ENCODE peak calls at places on chromosomes 7 and 10, in nine cellular contexts. Z is CD4-positive, CD25-positive, alpha-beta regulatory T cell; L is lower lobe of right lung; Q is transverse colon; T is psoas muscle; V is heart left ventricle; K is hepatocyte; P is A549; X is upper lobe of right lung. N is an unnamed sample. For H3K4me1, the result is how much of the 10 kb centered on the place peaks cover.

GRCh38 chr10:70255329-70256299 is 22.4 kb upstream of the PPA1 start:
- DNase-seq in Z (peak), L (peak), Q (peak), T (peak), V (no peak), K (no peak), P (no peak), X (no peak), N (no peak)

GRCh38 chr7:116621649-116622048 is 50.3 kb upstream of the MET start:
- DNase-seq in Z (no peak), L (no peak), Q (no peak), T (no peak), V (no peak), K (no peak), P (no peak), X (no peak), N (no peak)

GRCh38 chr10:21130683-21131442 is 233.8 kb upstream of the NEBL start:
- DNase-seq in Z (no peak), L (no peak), Q (no peak), T (no peak), V (no peak), K (no peak), P (no peak), X (no peak), N (no peak)

GRCh38 chr7:137634356-137634755 is 212.4 kb downstream of the DGKI start:
- DNase-seq in Z (no peak), L (no peak), Q (no peak), T (no peak), V (no peak), K (no peak), P (no peak), X (no peak), N (no peak)

GRCh38 chr7:15977663-15978062 is 291.2 kb upstream of the MEOX2 start:
- DNase-seq in Z (no peak), L (no peak), Q (no peak), T (no peak), V (no peak), K (no peak), P (no peak), X (no peak), N (no peak)

GRCh38 chr10:121526801-121527221 is 71.4 kb downstream of the FGFR2 start:
- DNase-seq in Z (no peak), L (no peak), Q (no peak), T (no peak), V (no peak), K (no peak), P (no peak), X (no peak), N (no peak)

GRCh38 chr10:131979821-131980270 is 1.9 kb downstream of the BNIP3 start:
- DNase-seq in Z (no peak), L (no peak), Q (no peak), T (peak), V (peak), K (peak), P (no peak), X (no peak), N (peak)

GRCh38 chr7:50590535-50590934 is 25.3 kb upstream of the DDC start:
- DNase-seq in Z (no peak), L (no peak), Q (no peak), T (no peak), V (no peak), K (no peak), P (no peak), X (no peak), N (no peak)

GRCh38 chr7:73520673-73521635 is 1.1 kb downstream of the BAZ1B start:
- DNase-seq in Z (peak), L (peak), Q (no peak), T (no peak), V (no peak), K (peak), P (peak), X (no peak), N (peak)

GRCh38 chr7:76423666-76424412 is 911 bp upstream of the ZP3 start:
- DNase-seq in Z (no peak), L (no peak), Q (no peak), T (no peak), V (no peak), K (peak), P (no peak), X (no peak), N (no peak)

GRCh38 chr7:100863406-100863950 is 3.7 kb upstream of the TRIP6 start:
- DNase-seq in Z (no peak), L (no peak), Q (no peak), T (no peak), V (no peak), K (no peak), P (no peak), X (no peak), N (peak)

GRCh38 chr10:58436071-58436470 is 50.9 kb downstream of the TFAM start:
- DNase-seq in Z (peak), L (no peak), Q (no peak), T (no peak), V (no peak), K (no peak), P (peak), X (no peak), N (no peak)

GRCh38 chr10:113165643-113166042 is 215.6 kb downstream of the TCF7L2 start:
- DNase-seq in Z (no peak), L (no peak), Q (no peak), T (no peak), V (no peak), K (no peak), P (no peak), X (no peak), N (no peak)

GRCh38 chr10:11282156-11282555 is 264.5 kb downstream of the CELF2 start:
- DNase-seq in Z (no peak), L (no peak), Q (no peak), T (no peak), V (no peak), K (no peak), P (no peak), X (no peak), N (no peak)

GRCh38 chr10:107103174-107104025 is 61.1 kb downstream of the SORCS1 start:
- DNase-seq in Z (no peak), L (no peak), Q (peak), T (no peak), V (no peak), K (no peak), P (no peak), X (no peak), N (no peak)

GRCh38 chr10:8073696-8074416 is 19.4 kb downstream of the GATA3 start:
- DNase-seq in Z (no peak), L (no peak), Q (no peak), T (no peak), V (no peak), K (no peak), P (no peak), X (no peak), N (no peak)

GRCh38 chr10:43124574-43125273 is 13.5 kb upstream of the CSGALNACT2 start:
- DNase-seq in Z (no peak), L (no peak), Q (peak), T (no peak), V (no peak), K (no peak), P (no peak), X (no peak), N (no peak)

GRCh38 chr10:124966008-124966407 is 24.1 kb downstream of the ZRANB1 start:
- DNase-seq in Z (no peak), L (no peak), Q (no peak), T (no peak), V (no peak), K (no peak), P (no peak), X (no peak), N (no peak)

GRCh38 chr7:7798510-7798909 is 80.1 kb upstream of the RPA3 start:
- DNase-seq in Z (no peak), L (no peak), Q (no peak), T (no peak), V (no peak), K (no peak), P (no peak), X (no peak), N (no peak)

GRCh38 chr7:32536585-32536984 is 41.3 kb downstream of the AVL9 start:
- DNase-seq in Z (no peak), L (no peak), Q (no peak), T (no peak), V (no peak), K (no peak), P (peak), X (no peak), N (no peak)

GRCh38 chr10:62584726-62585125 is 210.6 kb downstream of the ZNF365 start:
- DNase-seq in Z (no peak), L (no peak), Q (no peak), T (no peak), V (no peak), K (no peak), P (no peak), X (no peak), N (no peak)

GRCh38 chr7:44982535-44982923 is 3.7 kb upstream of the MYO1G start:
- DNase-seq in Z (no peak), L (no peak), Q (no peak), T (no peak), V (no peak), K (no peak), P (no peak), X (no peak), N (no peak)

GRCh38 chr10:52883996-52884871 is 111.7 kb upstream of the MBL2 start:
- DNase-seq in Z (peak), L (no peak), Q (no peak), T (no peak), V (no peak), K (peak), P (peak), X (no peak), N (no peak)

GRCh38 chr7:88835147-88835728 is 39.7 kb upstream of the TEX47 start:
- DNase-seq in Z (peak), L (no peak), Q (no peak), T (no peak), V (no peak), K (peak), P (peak), X (no peak), N (no peak)

GRCh38 chr10:116866987-116867595 is 17.8 kb downstream of the ENO4 start:
- DNase-seq in Z (no peak), L (no peak), Q (no peak), T (no peak), V (no peak), K (no peak), P (no peak), X (no peak), N (no peak)

GRCh38 chr7:77687747-77688144 is 8.5 kb upstream of the RSBN1L start:
- DNase-seq in Z (peak), L (no peak), Q (no peak), T (no peak), V (no peak), K (no peak), P (no peak), X (no peak), N (peak)

GRCh38 chr10:114393482-114393881 is 10.8 kb downstream of the AFAP1L2 start:
- DNase-seq in Z (no peak), L (no peak), Q (no peak), T (no peak), V (no peak), K (no peak), P (no peak), X (no peak), N (no peak)

GRCh38 chr7:5526190-5527037 is 102.8 kb upstream of the TNRC18 start:
- DNase-seq in Z (peak), L (no peak), Q (peak), T (no peak), V (peak), K (peak), P (peak), X (no peak), N (peak)

GRCh38 chr10:72027498-72027897 is 60.9 kb downstream of the SPOCK2 start:
- DNase-seq in Z (no peak), L (no peak), Q (peak), T (no peak), V (no peak), K (peak), P (no peak), X (no peak), N (no peak)

GRCh38 chr7:30931161-30931926 is 19.7 kb downstream of the AQP1 start:
- DNase-seq in Z (no peak), L (peak), Q (no peak), T (peak), V (peak), K (peak), P (no peak), X (peak), N (peak)

GRCh38 chr7:30459591-30460245 is 18.9 kb downstream of the NOD1 start:
- DNase-seq in Z (no peak), L (no peak), Q (peak), T (peak), V (peak), K (peak), P (peak), X (no peak), N (peak)

GRCh38 chr7:101817031-101817929 is at the start of gene CUX1:
- DNase-seq in Z (peak), L (peak), Q (peak), T (peak), V (no peak), K (peak), P (peak), X (peak), N (peak)

GRCh38 chr7:130393095-130393494 is 12.8 kb downstream of the CPA1 start:
- DNase-seq in Z (no peak), L (no peak), Q (no peak), T (peak), V (no peak), K (no peak), P (no peak), X (no peak), N (no peak)

GRCh38 chr7:32879460-32879859 is 12.1 kb downstream of the KBTBD2 start:
- DNase-seq in Z (peak), L (no peak), Q (no peak), T (no peak), V (no peak), K (no peak), P (peak), X (no peak), N (no peak)

GRCh38 chr7:128353189-128353588 is 8.3 kb downstream of the PRRT4 start:
- DNase-seq in Z (no peak), L (no peak), Q (no peak), T (no peak), V (no peak), K (no peak), P (no peak), X (no peak), N (no peak)

GRCh38 chr7:6409991-6410693 is 37.6 kb downstream of the DAGLB start:
- DNase-seq in Z (no peak), L (no peak), Q (no peak), T (no peak), V (no peak), K (no peak), P (no peak), X (no peak), N (peak)

GRCh38 chr10:103986360-103986759 is 19.4 kb downstream of the SLK start:
- DNase-seq in Z (no peak), L (no peak), Q (no peak), T (no peak), V (no peak), K (no peak), P (no peak), X (no peak), N (no peak)

GRCh38 chr10:103990170-103990930 is 23.4 kb downstream of the SLK start:
- DNase-seq in Z (no peak), L (no peak), Q (no peak), T (no peak), V (no peak), K (no peak), P (no peak), X (no peak), N (no peak)

GRCh38 chr10:103982639-103983038 is 15.7 kb downstream of the SLK start:
- DNase-seq in Z (no peak), L (no peak), Q (no peak), T (no peak), V (no peak), K (no peak), P (peak), X (no peak), N (no peak)

GRCh38 chr10:103983367-103983911 is 16.5 kb downstream of the SLK start:
- DNase-seq in Z (peak), L (no peak), Q (no peak), T (no peak), V (no peak), K (no peak), P (no peak), X (no peak), N (no peak)

GRCh38 chr10:103985726-103986125 is 18.8 kb downstream of the SLK start:
- DNase-seq in Z (no peak), L (no peak), Q (no peak), T (no peak), V (no peak), K (no peak), P (no peak), X (no peak), N (no peak)
- H3K4me1 ChIP-seq in Z (under half), L (under half), Q (under half), T (under half), V (half or more), K (under half), P (under half), X (under half), N (under half)

DNA sequence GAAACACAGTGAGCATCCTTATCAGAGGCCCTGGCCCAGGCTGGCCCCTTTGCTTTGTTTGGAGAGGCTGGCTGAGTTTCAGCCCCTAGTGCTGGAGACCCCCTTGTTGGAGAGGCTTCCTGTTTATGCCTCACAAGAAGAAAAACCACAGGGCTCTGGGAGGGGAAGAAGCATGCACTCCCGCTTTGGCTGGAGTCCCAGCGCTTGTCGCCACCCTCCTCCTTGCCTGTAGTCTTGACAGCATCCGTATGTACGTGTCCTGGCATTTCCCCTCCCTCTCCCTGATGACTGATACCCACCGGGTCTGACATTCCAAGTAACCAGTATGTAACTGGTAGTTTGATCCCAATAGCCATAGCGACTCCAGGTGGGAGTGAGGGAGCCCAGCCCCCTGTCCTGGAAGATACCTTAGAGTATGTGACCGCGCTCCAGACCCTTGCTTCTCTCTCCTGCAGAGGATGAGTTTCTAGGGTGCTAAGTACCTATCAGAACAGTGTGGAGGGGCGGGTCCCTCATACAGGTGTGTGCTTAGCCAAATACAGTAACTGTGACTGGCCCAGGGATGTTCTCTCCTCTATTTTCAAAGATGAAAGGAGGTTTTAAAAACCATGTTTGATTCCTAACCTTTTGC is 6.8 kb upstream of the ATP6V0E2 start:
- DNase-seq in Z (no peak), L (no peak), Q (no peak), T (no peak), V (no peak), K (no peak), P (no peak), X (no peak), N (peak)
- H3K27ac ChIP-seq in Z (peak), L (no peak), Q (no peak), T (no peak), V (no peak), K (no peak), P (no peak), X (peak), N (no peak)

GRCh38 chr10:100743626-100744135 is 1.7 kb upstream of the PAX2 start:
- DNase-seq in Z (peak), L (no peak), Q (peak), T (no peak), V (no peak), K (peak), P (peak), X (no peak), N (no peak)
- H3K4me1 ChIP-seq in Z (under half), L (under half), Q (under half), T (under half), V (half or more), K (under half), P (under half), X (under half), N (under half)

DNA sequence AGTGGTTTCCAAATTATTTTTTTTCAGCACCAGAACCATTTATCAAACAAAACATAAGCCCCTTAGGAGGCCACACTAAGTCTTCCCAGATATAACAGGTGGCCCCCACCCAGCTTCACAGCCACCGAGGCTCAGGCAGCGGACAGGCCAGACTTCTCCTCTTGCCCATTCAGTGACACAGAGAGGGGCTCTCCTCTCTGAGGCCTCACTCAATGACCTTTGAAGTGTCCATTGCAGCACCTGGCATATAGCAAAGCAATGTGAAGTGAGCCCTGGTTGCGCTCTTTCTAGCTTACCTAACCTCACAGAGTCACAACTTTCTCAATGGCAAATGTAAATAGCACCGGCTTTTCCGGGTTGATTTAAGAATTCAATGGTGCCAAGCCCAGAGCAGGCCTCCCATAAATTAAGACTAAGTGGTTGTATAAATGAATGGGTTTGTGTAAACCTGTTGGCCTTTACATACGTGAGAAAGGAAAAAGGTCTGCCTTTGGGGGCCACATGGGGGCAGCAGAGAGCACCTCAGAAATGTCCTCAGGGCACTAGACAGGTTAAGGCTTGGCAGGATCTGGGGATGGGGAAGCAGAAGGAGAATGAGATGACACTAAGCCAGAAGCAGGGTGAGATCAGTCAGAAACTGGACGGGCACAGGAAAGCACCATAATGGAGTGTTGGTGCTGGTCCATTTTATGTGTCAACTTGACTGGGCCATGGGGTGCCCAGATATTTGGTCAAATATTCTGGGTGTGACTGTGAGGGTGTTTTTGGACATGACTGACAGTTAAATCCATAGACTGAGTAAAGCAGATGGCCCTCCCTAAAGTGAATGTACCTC is 59.1 kb downstream of the FRMPD2 start:
- DNase-seq in Z (peak), L (no peak), Q (peak), T (no peak), V (no peak), K (peak), P (peak), X (no peak), N (no peak)
- H3K27ac ChIP-seq in Z (no peak), L (no peak), Q (no peak), T (no peak), V (no peak), K (no peak), P (no peak), X (no peak), N (no peak)

GRCh38 chr7:28178537-28178936 is 2.1 kb downstream of the JAZF1 start:
- DNase-seq in Z (peak), L (no peak), Q (no peak), T (no peak), V (no peak), K (no peak), P (no peak), X (no peak), N (no peak)
- H3K4me1 ChIP-seq in Z (under half), L (under half), Q (under half), T (under half), V (half or more), K (under half), P (under half), X (under half), N (under half)

GRCh38 chr10:14184841-14185500 is 145.8 kb downstream of the FRMD4A start:
- DNase-seq in Z (peak), L (no peak), Q (peak), T (no peak), V (no peak), K (no peak), P (no peak), X (no peak), N (no peak)
- H3K27ac ChIP-seq in Z (no peak), L (no peak), Q (no peak), T (no peak), V (no peak), K (no peak), P (no peak), X (peak), N (no peak)